ENCODE peak calls at places on chromosomes 7 and 10, in eight cellular contexts. L is stimulated activated CD4-positive, alpha-beta T cell treated with anti-CD3 and anti-CD28 coated beads, Interleukin-2, amount 100 ng/mL, for 48 hours; X is retina; K is CD4-positive, alpha-beta T cell; V is posterior vena cava; R is MCF 10A; P is HFFc6; A is Caki2. H is an unnamed sample.

GRCh38 chr10:119896937-119897336 is 4.4 kb downstream of the SEC23IP start:
- DNase-seq in L (no peak), X (no peak), K (no peak), V (no peak), R (peak; percentile 42), P (no peak), A (no peak), H (no peak)

GRCh38 chr7:112140600-112140999 is 65.6 kb downstream of the DOCK4 start:
- DNase-seq in L (no peak), X (no peak), K (no peak), V (no peak), R (no peak), P (no peak), A (no peak), H (no peak)

GRCh38 chr7:107162466-107162865 is 6.3 kb upstream of the HBP1 start:
- DNase-seq in L (no peak), X (no peak), K (no peak), V (no peak), R (no peak), P (no peak), A (no peak), H (no peak)

GRCh38 chr7:69309601-69310000 is 288.7 kb upstream of the AUTS2 start:
- DNase-seq in L (no peak), X (no peak), K (no peak), V (no peak), R (no peak), P (no peak), A (no peak), H (no peak)

GRCh38 chr7:18607025-18607424 is 111.5 kb downstream of the HDAC9 start:
- DNase-seq in L (no peak), X (no peak), K (no peak), V (no peak), R (peak; percentile 11), P (no peak), A (no peak), H (no peak)

GRCh38 chr10:76311752-76312699 is 880.6 kb downstream of the LRMDA start:
- DNase-seq in L (no peak), X (no peak), K (no peak), V (no peak), R (peak; percentile 50), P (peak; percentile 25), A (peak; percentile 30), H (no peak)

GRCh38 chr10:806451-807162 is 117.1 kb upstream of the DIP2C start:
- DNase-seq in L (no peak), X (no peak), K (no peak), V (no peak), R (no peak), P (no peak), A (no peak), H (no peak)

GRCh38 chr7:108613147-108613948 is 43.7 kb downstream of the DNAJB9 start:
- DNase-seq in L (no peak), X (peak; percentile 59), K (no peak), V (no peak), R (peak; percentile 56), P (peak; percentile 40), A (peak; percentile 17), H (peak; percentile 22)

GRCh38 chr10:69908071-69908470 is 106.4 kb downstream of the COL13A1 start:
- DNase-seq in L (no peak), X (no peak), K (no peak), V (no peak), R (no peak), P (no peak), A (no peak), H (no peak)

GRCh38 chr10:12191715-12192114 is 4.0 kb downstream of the NUDT5 start:
- DNase-seq in L (no peak), X (no peak), K (no peak), V (no peak), R (peak; percentile 18), P (no peak), A (no peak), H (no peak)

H was measured in iPS DF 6.9.